ENCODE peak calls at places on chromosomes 13 and 19, in four cellular contexts. K, S, T and M are unnamed samples.

GRCh38 chr19:53865918-53866696 is 1.6 kb upstream of the MYADM start:
- DNase-seq in K (peak), S (peak), T (peak), M (peak)

GRCh38 chr13:104011505-104012270 is 945.5 kb upstream of the SLC10A2 start:
- DNase-seq in K (no peak), S (no peak), T (no peak), M (no peak)

GRCh38 chr13:54029226-54029625 is 1000.6 kb downstream of the OLFM4 start:
- DNase-seq in K (no peak), S (no peak), T (no peak), M (no peak)

GRCh38 chr19:1130801-1131717 is 27.3 kb downstream of the GPX4 start:
- DNase-seq in K (no peak), S (no peak), T (no peak), M (no peak)

GRCh38 chr13:51148952-51149573 is 38.0 kb upstream of the C13orf42 start:
- DNase-seq in K (peak), S (peak), T (no peak), M (peak)

GRCh38 chr19:31506102-31506501 is 156.9 kb upstream of the TSHZ3 start:
- DNase-seq in K (no peak), S (no peak), T (no peak), M (no peak)

GRCh38 chr19:16460454-16460853 is 11.3 kb downstream of the EPS15L1 start:
- DNase-seq in K (no peak), S (no peak), T (no peak), M (no peak)

GRCh38 chr19:48290923-48291700 is 21.2 kb downstream of the ZNF114 start:
- DNase-seq in K (peak), S (peak), T (no peak), M (peak)

GRCh38 chr13:111929036-111929616 is 137.8 kb upstream of the SOX1 start:
- DNase-seq in K (no peak), S (no peak), T (no peak), M (no peak)

GRCh38 chr19:8445488-8446001 is 770 bp downstream of the HNRNPM start:
- DNase-seq in K (peak), S (peak), T (no peak), M (peak)

GRCh38 chr19:41376241-41376997 is at the start of gene TMEM91:
- DNase-seq in K (peak), S (no peak), T (no peak), M (peak)

GRCh38 chr13:70330697-70331361 is 222.6 kb upstream of the KLHL1 start:
- DNase-seq in K (no peak), S (no peak), T (no peak), M (no peak)

GRCh38 chr13:66358564-66358963 is 871.6 kb downstream of the PCDH9 start:
- DNase-seq in K (no peak), S (no peak), T (no peak), M (no peak)

GRCh38 chr19:50478901-50479715 is 2.5 kb upstream of the GARIN5A start:
- DNase-seq in K (no peak), S (peak), T (peak), M (peak)

GRCh38 chr19:13511947-13512346 is 5.7 kb upstream of the CACNA1A start:
- DNase-seq in K (no peak), S (no peak), T (no peak), M (no peak)

GRCh38 chr19:51702103-51702753 is 9.1 kb downstream of the SPACA6 start:
- DNase-seq in K (peak), S (peak), T (no peak), M (peak)

GRCh38 chr19:46678110-46678732 is 17.2 kb upstream of the DACT3 start:
- DNase-seq in K (peak), S (peak), T (no peak), M (peak)

GRCh38 chr13:60572855-60573254 is 175.8 kb downstream of the TDRD3 start:
- DNase-seq in K (no peak), S (no peak), T (no peak), M (no peak)

GRCh38 chr19:20453424-20453938 is 112.1 kb downstream of the ZNF737 start:
- DNase-seq in K (no peak), S (no peak), T (no peak), M (no peak)

GRCh38 chr19:19943848-19944582 is 43.3 kb downstream of the ZNF93 start:
- DNase-seq in K (no peak), S (peak), T (no peak), M (no peak)

GRCh38 chr13:98307392-98307743 is 130.3 kb upstream of the RNF113B start:
- DNase-seq in K (no peak), S (no peak), T (no peak), M (no peak)

GRCh38 chr13:65964672-65965071 is 1265.5 kb downstream of the PCDH9 start:
- DNase-seq in K (no peak), S (no peak), T (no peak), M (no peak)

GRCh38 chr19:12664406-12665280 is 1.9 kb downstream of the MAN2B1 start:
- DNase-seq in K (peak), S (peak), T (peak), M (peak)

GRCh38 chr19:1856345-1856697 is 7.1 kb downstream of the KLF16 start:
- DNase-seq in K (no peak), S (peak), T (no peak), M (no peak)

GRCh38 chr13:26424181-26424580 is 133.3 kb upstream of the WASF3 start:
- DNase-seq in K (no peak), S (no peak), T (no peak), M (no peak)

GRCh38 chr13:110298566-110299321 is 8.2 kb downstream of the COL4A1 start:
- DNase-seq in K (no peak), S (no peak), T (no peak), M (no peak)

GRCh38 chr13:59666504-59666903 is 497.2 kb downstream of the DIAPH3 start:
- DNase-seq in K (no peak), S (no peak), T (no peak), M (no peak)

GRCh38 chr13:40271511-40271910 is 394.9 kb downstream of the FOXO1 start:
- DNase-seq in K (no peak), S (no peak), T (no peak), M (peak)

GRCh38 chr13:40273173-40274000 is 393.1 kb downstream of the FOXO1 start:
- DNase-seq in K (no peak), S (no peak), T (no peak), M (no peak)

GRCh38 chr13:40272776-40273139 is 393.7 kb downstream of the FOXO1 start:
- DNase-seq in K (no peak), S (no peak), T (no peak), M (no peak)

GRCh38 chr13:40275155-40275554 is 391.3 kb downstream of the FOXO1 start:
- DNase-seq in K (no peak), S (no peak), T (no peak), M (no peak)

DNA sequence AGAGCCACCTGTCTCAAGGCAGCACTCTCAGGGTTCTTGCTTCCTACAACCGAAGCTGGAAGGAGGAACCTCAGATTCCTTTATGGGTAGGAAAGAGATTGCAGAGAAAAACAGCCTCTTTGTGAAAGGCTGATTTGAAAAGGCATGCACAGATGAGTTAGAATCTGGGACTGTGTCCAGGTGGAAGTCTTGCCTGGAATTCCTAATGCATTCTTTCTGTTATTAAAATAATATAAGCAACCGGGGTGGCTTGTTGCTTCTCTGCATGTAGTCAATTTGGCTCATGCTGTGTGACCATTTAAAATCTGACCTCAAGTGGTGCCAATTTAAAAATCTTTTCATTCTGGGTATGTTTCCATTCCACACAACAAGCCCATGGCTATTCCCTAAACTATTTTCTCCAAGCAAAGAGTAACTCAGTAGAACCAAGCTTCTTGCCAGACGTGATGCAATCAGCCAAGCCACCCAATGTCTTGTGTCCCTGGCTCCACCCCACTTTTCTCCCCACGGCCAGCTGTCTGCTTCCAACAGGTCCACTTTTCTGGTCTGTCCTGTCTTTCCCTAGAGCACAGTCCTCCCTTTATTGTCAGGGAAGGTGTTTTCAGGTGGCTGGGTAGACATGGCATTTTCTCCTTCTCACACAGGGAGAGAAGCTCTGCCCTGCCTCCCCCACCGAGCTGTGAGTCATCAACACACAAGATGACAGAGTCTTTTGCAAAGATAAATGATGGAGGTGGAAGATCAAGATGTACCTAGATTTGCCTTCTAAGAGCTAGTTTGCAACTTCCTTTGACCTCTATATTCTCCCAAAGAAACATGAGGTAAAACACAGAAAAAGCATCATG is 394.3 kb downstream of the FOXO1 start:
- DNase-seq in K (no peak), S (no peak), T (no peak), M (no peak)
- TF ChIP-seq FOXJ3 in K (no peak), S (no peak), T (no peak), M (no peak)

GRCh38 chr19:35756373-35757230 is at the start of gene HSPB6:
- DNase-seq in K (no peak), S (no peak), T (no peak), M (peak)
- TF ChIP-seq FOXJ3 in K (no peak), S (no peak), T (no peak), M (no peak)

GRCh38 chr19:42589792-42590191 is 4.9 kb downstream of the CEACAM8 start:
- DNase-seq in K (no peak), S (no peak), T (no peak), M (no peak)
- TF ChIP-seq FOXJ3 in K (no peak), S (no peak), T (no peak), M (no peak)

DNA sequence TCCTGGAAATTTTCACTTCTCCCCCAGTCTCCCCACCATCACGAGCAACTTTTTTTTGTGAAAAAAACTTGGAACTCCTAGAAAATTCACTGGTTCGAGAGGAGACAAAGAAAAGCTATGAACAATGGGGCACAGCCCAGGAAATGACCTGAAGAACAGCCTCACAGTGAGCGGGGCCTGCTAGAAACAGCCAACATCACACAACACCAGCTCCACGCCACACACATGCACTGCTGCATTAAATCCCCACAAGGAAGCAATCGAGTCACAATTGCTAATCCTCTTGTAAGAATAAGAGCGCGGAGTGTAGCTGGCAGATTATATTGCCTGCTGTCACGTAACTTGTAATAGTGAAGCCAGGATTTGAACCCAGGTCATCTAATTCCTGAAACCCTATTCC is 48.8 kb downstream of the SLC7A1 start:
- DNase-seq in K (no peak), S (no peak), T (no peak), M (no peak)
- TF ChIP-seq FOXJ3 in K (no peak), S (no peak), T (no peak), M (no peak)

DNA sequence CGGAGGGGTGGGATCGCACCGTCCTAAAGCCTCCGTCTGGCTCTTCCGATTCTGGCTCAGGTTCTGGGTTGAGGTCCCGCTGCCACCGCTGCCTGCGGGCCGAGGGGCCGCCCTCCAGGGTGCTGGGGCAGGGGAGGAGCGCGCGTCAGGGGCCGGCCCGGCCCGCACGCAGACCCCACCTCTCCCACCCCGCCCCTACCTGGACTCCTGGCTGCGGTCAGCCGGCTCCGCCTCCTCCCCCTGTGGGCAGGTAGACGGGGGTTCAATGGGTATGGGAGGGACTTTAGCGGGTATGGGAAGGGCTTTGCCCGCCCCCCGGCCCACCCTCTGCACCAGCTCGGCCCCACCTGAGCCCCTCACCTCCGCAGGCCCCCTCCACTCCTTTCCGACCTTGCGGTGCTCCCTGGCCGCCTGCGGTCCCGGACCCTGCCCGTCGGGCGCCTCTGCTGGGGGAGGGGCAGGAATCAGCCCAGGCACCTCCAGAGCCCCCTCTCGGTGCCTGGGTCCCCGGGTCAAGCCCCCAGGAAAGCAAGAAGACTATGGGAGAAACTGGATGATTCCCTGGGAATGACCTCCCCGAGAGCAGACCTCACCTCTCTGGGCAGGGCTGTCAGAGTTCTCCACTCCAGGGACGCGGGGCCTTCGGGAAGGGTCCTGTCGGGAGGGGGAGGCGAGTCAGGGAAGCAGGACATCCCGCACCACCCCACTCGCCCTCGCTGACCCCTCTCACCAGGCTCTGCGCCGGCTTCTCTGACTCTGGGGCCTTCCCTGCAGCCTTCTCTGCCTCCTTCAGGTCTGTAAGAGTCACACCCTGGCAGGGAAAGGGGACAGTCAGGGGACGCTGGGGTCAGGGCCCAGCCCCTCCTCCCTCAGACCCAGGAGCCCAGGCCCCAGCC is 17.0 kb downstream of the EPS8L1 start:
- DNase-seq in K (no peak), S (no peak), T (no peak), M (peak)
- TF ChIP-seq FOXJ3 in K (no peak), S (no peak), T (no peak), M (no peak)

DNA sequence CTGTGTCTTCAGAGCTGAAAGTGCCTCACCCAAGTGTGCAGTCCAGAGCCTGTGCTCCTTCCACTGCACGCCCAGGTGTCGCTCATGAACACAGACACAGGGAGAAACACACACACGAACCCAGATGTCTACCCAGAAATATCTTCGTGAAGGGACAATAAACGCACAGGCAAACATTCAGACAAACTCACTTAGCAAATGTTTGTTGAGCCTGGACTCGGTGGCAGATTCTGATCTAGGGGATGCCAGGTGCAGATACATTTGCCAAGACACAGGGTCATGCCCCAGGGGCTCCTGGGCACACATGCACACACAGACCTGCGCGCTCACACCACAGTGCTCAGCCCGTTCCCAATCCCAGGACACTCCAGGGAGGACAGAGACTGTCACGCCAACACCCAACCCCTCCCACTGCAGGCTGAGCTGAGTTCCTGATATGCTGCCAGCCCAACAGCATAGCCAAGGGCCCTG is 31.9 kb downstream of the SCGB2B2 start:
- DNase-seq in K (peak), S (no peak), T (no peak), M (no peak)
- TF ChIP-seq FOXJ3 in K (no peak), S (no peak), T (no peak), M (no peak)